ENCODE peak calls at places on chromosomes 3 and 15, in four cellular contexts. One of them, this sample, is unnamed.

GRCh38 chr3:45601156-45601555 is 6.6 kb downstream of the LIMD1 start:
- DNase-seq in lower lobe of right lung: peak
- DNase-seq in effector memory CD4-positive, alpha-beta T cell: no peak
- DNase-seq in small intestine: no peak
- DNase-seq in this sample: no peak

GRCh38 chr15:39859609-39860008 is 60.5 kb downstream of the GPR176 start:
- DNase-seq in lower lobe of right lung: no peak
- DNase-seq in effector memory CD4-positive, alpha-beta T cell: no peak
- DNase-seq in small intestine: no peak
- DNase-seq in this sample: no peak

GRCh38 chr15:87944051-87944450 is 312.5 kb downstream of the NTRK3 start:
- DNase-seq in lower lobe of right lung: no peak
- DNase-seq in effector memory CD4-positive, alpha-beta T cell: no peak
- DNase-seq in small intestine: no peak
- DNase-seq in this sample: no peak

GRCh38 chr3:195697582-195698324 is 23.0 kb upstream of the MUC20 start:
- DNase-seq in lower lobe of right lung: no peak
- DNase-seq in effector memory CD4-positive, alpha-beta T cell: no peak
- DNase-seq in small intestine: no peak
- DNase-seq in this sample: no peak

GRCh38 chr3:141366285-141367037 is 1.8 kb upstream of the ZBTB38 start:
- DNase-seq in lower lobe of right lung: peak
- DNase-seq in effector memory CD4-positive, alpha-beta T cell: no peak
- DNase-seq in small intestine: peak
- DNase-seq in this sample: peak

GRCh38 chr15:62165793-62166380 is 802 bp upstream of the C2CD4B start:
- DNase-seq in lower lobe of right lung: no peak
- DNase-seq in effector memory CD4-positive, alpha-beta T cell: no peak
- DNase-seq in small intestine: no peak
- DNase-seq in this sample: no peak

GRCh38 chr3:71991051-71991450 is 206.1 kb upstream of the PROK2 start:
- DNase-seq in lower lobe of right lung: no peak
- DNase-seq in effector memory CD4-positive, alpha-beta T cell: no peak
- DNase-seq in small intestine: no peak
- DNase-seq in this sample: no peak

GRCh38 chr15:58805095-58805494 is 34.0 kb downstream of the MINDY2 start:
- DNase-seq in lower lobe of right lung: no peak
- DNase-seq in effector memory CD4-positive, alpha-beta T cell: no peak
- DNase-seq in small intestine: no peak
- DNase-seq in this sample: no peak

GRCh38 chr3:150611666-150612065 is 8.5 kb downstream of the SELENOT start:
- DNase-seq in lower lobe of right lung: no peak
- DNase-seq in effector memory CD4-positive, alpha-beta T cell: no peak
- DNase-seq in small intestine: no peak
- DNase-seq in this sample: no peak

GRCh38 chr15:29034593-29035364 is 149.0 kb downstream of the APBA2 start:
- DNase-seq in lower lobe of right lung: no peak
- DNase-seq in effector memory CD4-positive, alpha-beta T cell: no peak
- DNase-seq in small intestine: no peak
- DNase-seq in this sample: no peak
- H3K4me3 ChIP-seq in lower lobe of right lung: no peak
- H3K4me3 ChIP-seq in effector memory CD4-positive, alpha-beta T cell: no peak
- H3K4me3 ChIP-seq in small intestine: no peak
- H3K4me3 ChIP-seq in this sample: no peak

GRCh38 chr3:13072239-13073041 is 789 bp downstream of the IQSEC1 start:
- DNase-seq in lower lobe of right lung: no peak
- DNase-seq in effector memory CD4-positive, alpha-beta T cell: no peak
- DNase-seq in small intestine: no peak
- DNase-seq in this sample: peak
- H3K27ac ChIP-seq in lower lobe of right lung: no peak
- H3K27ac ChIP-seq in effector memory CD4-positive, alpha-beta T cell: no peak
- H3K27ac ChIP-seq in small intestine: no peak
- H3K27ac ChIP-seq in this sample: no peak

GRCh38 chr15:65416845-65417416 is 5.8 kb downstream of the IGDCC4 start:
- DNase-seq in lower lobe of right lung: no peak
- DNase-seq in effector memory CD4-positive, alpha-beta T cell: no peak
- DNase-seq in small intestine: no peak
- DNase-seq in this sample: no peak

GRCh38 chr15:65413760-65414144 is 9.0 kb downstream of the IGDCC4 start:
- DNase-seq in lower lobe of right lung: no peak
- DNase-seq in effector memory CD4-positive, alpha-beta T cell: no peak
- DNase-seq in small intestine: no peak
- DNase-seq in this sample: no peak

GRCh38 chr15:65413051-65413759 is 9.5 kb downstream of the IGDCC4 start:
- DNase-seq in lower lobe of right lung: no peak
- DNase-seq in effector memory CD4-positive, alpha-beta T cell: no peak
- DNase-seq in small intestine: no peak
- DNase-seq in this sample: no peak

GRCh38 chr15:65412556-65412955 is 10.2 kb downstream of the IGDCC4 start:
- DNase-seq in lower lobe of right lung: no peak
- DNase-seq in effector memory CD4-positive, alpha-beta T cell: no peak
- DNase-seq in small intestine: no peak
- DNase-seq in this sample: no peak

DNA sequence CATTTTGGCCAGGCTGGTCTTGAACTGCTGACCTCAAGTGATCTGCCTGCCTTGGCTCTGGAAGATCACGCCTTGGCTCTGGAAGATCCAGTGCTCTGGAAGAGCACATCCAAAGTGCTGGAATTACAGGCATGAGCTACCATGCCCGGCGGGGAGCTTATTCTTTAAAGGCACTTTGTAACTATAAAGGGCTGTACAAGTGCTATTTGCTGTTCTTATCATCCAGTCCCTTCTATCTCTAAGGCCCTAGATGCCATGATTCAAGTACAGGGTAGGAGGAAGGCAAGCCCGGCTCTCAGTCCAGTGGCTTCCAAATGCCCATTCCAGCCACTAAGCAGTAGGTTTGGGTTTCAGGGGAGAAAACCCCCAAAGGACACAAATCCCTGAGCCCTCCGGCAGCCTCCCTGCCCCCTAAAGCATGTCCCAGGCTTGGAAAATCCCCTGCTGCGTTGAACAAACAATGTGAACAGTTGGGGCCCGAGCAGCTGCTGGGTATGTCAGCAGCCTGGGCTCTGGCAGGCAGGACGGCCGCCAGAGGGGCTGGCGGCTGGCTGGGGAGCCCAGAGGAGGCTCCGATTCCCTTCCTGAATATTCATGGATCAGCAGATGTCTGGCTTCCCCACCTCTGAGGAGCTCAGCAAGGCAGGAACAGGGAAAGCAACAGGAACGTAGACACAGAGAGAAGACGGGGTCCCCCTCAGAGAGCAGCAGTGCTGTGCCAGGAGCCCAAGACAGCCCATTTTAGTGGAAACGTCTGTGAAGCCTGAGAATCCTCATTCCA is 7.7 kb downstream of the IGDCC4 start:
- DNase-seq in lower lobe of right lung: no peak
- DNase-seq in effector memory CD4-positive, alpha-beta T cell: no peak
- DNase-seq in small intestine: no peak
- DNase-seq in this sample: no peak
- H3K4me3 ChIP-seq in lower lobe of right lung: no peak
- H3K4me3 ChIP-seq in effector memory CD4-positive, alpha-beta T cell: no peak
- H3K4me3 ChIP-seq in small intestine: no peak
- H3K4me3 ChIP-seq in this sample: no peak

GRCh38 chr15:72474466-72474911 is 359 bp downstream of the ARIH1 start:
- DNase-seq in lower lobe of right lung: no peak
- DNase-seq in effector memory CD4-positive, alpha-beta T cell: no peak
- DNase-seq in small intestine: no peak
- DNase-seq in this sample: no peak
- H3K27ac ChIP-seq in lower lobe of right lung: peak
- H3K27ac ChIP-seq in effector memory CD4-positive, alpha-beta T cell: peak
- H3K27ac ChIP-seq in small intestine: peak
- H3K27ac ChIP-seq in this sample: peak

GRCh38 chr3:32360514-32360869 is 31.2 kb upstream of the CMTM7 start:
- DNase-seq in lower lobe of right lung: no peak
- DNase-seq in effector memory CD4-positive, alpha-beta T cell: no peak
- DNase-seq in small intestine: no peak
- DNase-seq in this sample: no peak

GRCh38 chr3:32354362-32354778 is 37.3 kb upstream of the CMTM7 start:
- DNase-seq in lower lobe of right lung: no peak
- DNase-seq in effector memory CD4-positive, alpha-beta T cell: no peak
- DNase-seq in small intestine: no peak
- DNase-seq in this sample: no peak

GRCh38 chr3:32359766-32360513 is 31.7 kb upstream of the CMTM7 start:
- DNase-seq in lower lobe of right lung: no peak
- DNase-seq in effector memory CD4-positive, alpha-beta T cell: no peak
- DNase-seq in small intestine: no peak
- DNase-seq in this sample: no peak

DNA sequence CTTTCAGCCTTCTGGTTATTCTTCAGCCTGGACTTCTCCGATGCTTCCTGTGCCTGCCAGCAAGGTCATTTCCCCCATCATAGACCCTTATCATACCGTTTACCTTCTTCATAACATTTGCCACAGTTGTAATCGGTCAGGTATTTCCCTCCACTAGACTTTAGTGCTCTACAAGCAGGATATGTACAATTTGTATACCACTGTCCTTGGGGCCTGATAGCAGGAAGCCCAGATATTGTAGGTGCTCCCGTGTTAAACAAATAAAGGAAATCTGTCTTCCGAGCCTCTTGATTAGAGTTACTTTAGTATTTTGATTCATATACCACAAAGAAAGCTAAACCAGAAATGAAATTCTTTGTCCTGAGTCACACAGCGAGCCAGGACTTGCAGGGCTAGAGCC is 35.8 kb upstream of the CMTM7 start:
- DNase-seq in lower lobe of right lung: no peak
- DNase-seq in effector memory CD4-positive, alpha-beta T cell: no peak
- DNase-seq in small intestine: no peak
- DNase-seq in this sample: no peak
- H3K4me3 ChIP-seq in lower lobe of right lung: no peak
- H3K4me3 ChIP-seq in effector memory CD4-positive, alpha-beta T cell: no peak
- H3K4me3 ChIP-seq in small intestine: no peak
- H3K4me3 ChIP-seq in this sample: no peak

GRCh38 chr3:15630646-15631350 is 29.3 kb downstream of the BTD start:
- DNase-seq in lower lobe of right lung: no peak
- DNase-seq in effector memory CD4-positive, alpha-beta T cell: no peak
- DNase-seq in small intestine: no peak
- DNase-seq in this sample: no peak
- H3K27ac ChIP-seq in lower lobe of right lung: no peak
- H3K27ac ChIP-seq in effector memory CD4-positive, alpha-beta T cell: no peak
- H3K27ac ChIP-seq in small intestine: no peak
- H3K27ac ChIP-seq in this sample: peak

GRCh38 chr3:138940446-138940845 is 6.5 kb downstream of the FOXL2 start:
- DNase-seq in lower lobe of right lung: no peak
- DNase-seq in effector memory CD4-positive, alpha-beta T cell: no peak
- DNase-seq in small intestine: no peak
- DNase-seq in this sample: no peak

GRCh38 chr3:138941259-138941885 is 5.6 kb downstream of the FOXL2 start:
- DNase-seq in lower lobe of right lung: no peak
- DNase-seq in effector memory CD4-positive, alpha-beta T cell: no peak
- DNase-seq in small intestine: peak
- DNase-seq in this sample: no peak

GRCh38 chr3:138938056-138938876 is 8.7 kb downstream of the FOXL2 start:
- DNase-seq in lower lobe of right lung: no peak
- DNase-seq in effector memory CD4-positive, alpha-beta T cell: no peak
- DNase-seq in small intestine: no peak
- DNase-seq in this sample: no peak

GRCh38 chr3:138938877-138939562 is 7.9 kb downstream of the FOXL2 start:
- DNase-seq in lower lobe of right lung: no peak
- DNase-seq in effector memory CD4-positive, alpha-beta T cell: no peak
- DNase-seq in small intestine: no peak
- DNase-seq in this sample: no peak

DNA sequence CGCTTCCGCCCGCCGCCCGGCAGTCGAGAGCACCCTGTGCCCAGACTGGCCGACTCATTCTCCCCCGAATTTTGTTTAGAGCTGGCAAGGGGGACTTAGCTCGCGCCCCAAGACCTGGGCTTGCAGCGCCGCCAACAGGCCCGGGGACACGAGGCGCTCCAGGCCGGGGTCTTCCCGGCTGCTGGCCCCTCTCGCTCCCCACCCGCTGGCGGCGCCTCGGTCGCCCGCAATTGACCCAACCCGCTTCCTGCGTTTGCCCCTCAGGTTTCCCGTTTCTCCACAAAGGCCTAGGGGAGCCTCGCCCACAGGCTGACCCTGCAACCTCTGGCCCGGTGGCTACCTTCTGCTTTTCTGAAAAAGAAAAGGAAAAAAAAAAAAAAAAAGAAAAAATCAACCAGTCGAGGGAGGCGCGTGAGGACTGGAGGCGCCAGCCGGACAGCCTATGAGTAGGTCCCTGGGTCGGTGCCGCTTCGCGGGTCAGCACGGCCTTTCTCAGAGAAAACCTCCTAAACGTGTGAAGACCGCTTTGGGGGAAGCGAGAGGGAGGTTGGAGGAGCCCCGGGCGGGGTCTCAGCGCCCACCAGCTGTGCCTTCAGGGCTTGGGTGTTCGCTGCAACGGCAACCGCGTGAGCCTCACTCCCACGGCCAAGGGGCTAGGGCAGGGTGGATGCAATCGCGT is 7.2 kb downstream of the FOXL2 start:
- DNase-seq in lower lobe of right lung: no peak
- DNase-seq in effector memory CD4-positive, alpha-beta T cell: no peak
- DNase-seq in small intestine: no peak
- DNase-seq in this sample: no peak
- H3K4me3 ChIP-seq in lower lobe of right lung: no peak
- H3K4me3 ChIP-seq in effector memory CD4-positive, alpha-beta T cell: no peak
- H3K4me3 ChIP-seq in small intestine: no peak
- H3K4me3 ChIP-seq in this sample: no peak